ENCODE peak calls at places on chromosomes 16 and 17, in five cellular contexts. One of them, this sample, is unnamed.
A peak's percentile ranks its signal among the peaks of the same experiment; 100 is the strongest.

GRCh38 chr16:28212532-28212873 is 738 bp upstream of the XPO6 start:
- DNase-seq in adrenal gland: no peak
- DNase-seq in AG04450: no peak
- DNase-seq in MM.1S: no peak
- DNase-seq in caudate nucleus: no peak
- DNase-seq in this sample: no peak

GRCh38 chr17:4934173-4934979 is 2.3 kb downstream of the GP1BA start:
- DNase-seq in adrenal gland: no peak
- DNase-seq in AG04450: no peak
- DNase-seq in MM.1S: peak; percentile 69
- DNase-seq in caudate nucleus: no peak
- DNase-seq in this sample: no peak

GRCh38 chr16:17348826-17349225 is 121.9 kb downstream of the XYLT1 start:
- DNase-seq in adrenal gland: no peak
- DNase-seq in AG04450: no peak
- DNase-seq in MM.1S: no peak
- DNase-seq in caudate nucleus: no peak
- DNase-seq in this sample: no peak

GRCh38 chr16:55031481-55031880 is 100.8 kb downstream of the IRX5 start:
- DNase-seq in adrenal gland: no peak
- DNase-seq in AG04450: no peak
- DNase-seq in MM.1S: no peak
- DNase-seq in caudate nucleus: no peak
- DNase-seq in this sample: no peak

GRCh38 chr16:57485091-57485915 is 990 bp downstream of the DOK4 start:
- DNase-seq in adrenal gland: no peak
- DNase-seq in AG04450: no peak
- DNase-seq in MM.1S: no peak
- DNase-seq in caudate nucleus: no peak
- DNase-seq in this sample: no peak

GRCh38 chr17:82238562-82239201 is 9.8 kb downstream of the SLC16A3 start:
- DNase-seq in adrenal gland: peak; percentile 43
- DNase-seq in AG04450: no peak
- DNase-seq in MM.1S: no peak
- DNase-seq in caudate nucleus: peak; percentile 57
- DNase-seq in this sample: no peak

GRCh38 chr16:84913315-84913714 is 93.5 kb downstream of the CRISPLD2 start:
- DNase-seq in adrenal gland: peak; percentile 73
- DNase-seq in AG04450: no peak
- DNase-seq in MM.1S: no peak
- DNase-seq in caudate nucleus: no peak
- DNase-seq in this sample: peak; percentile 17

GRCh38 chr17:2867441-2868424 is 71.5 kb downstream of the RAP1GAP2 start:
- DNase-seq in adrenal gland: no peak
- DNase-seq in AG04450: peak; percentile 38
- DNase-seq in MM.1S: no peak
- DNase-seq in caudate nucleus: no peak
- DNase-seq in this sample: no peak

GRCh38 chr16:73268311-73268997 is 220.5 kb upstream of the ZFHX3 start:
- DNase-seq in adrenal gland: no peak
- DNase-seq in AG04450: no peak
- DNase-seq in MM.1S: no peak
- DNase-seq in caudate nucleus: no peak
- DNase-seq in this sample: no peak

GRCh38 chr17:73942668-73943415 is 260.6 kb upstream of the RPL38 start:
- DNase-seq in adrenal gland: no peak
- DNase-seq in AG04450: no peak
- DNase-seq in MM.1S: no peak
- DNase-seq in caudate nucleus: no peak
- DNase-seq in this sample: no peak

GRCh38 chr17:17693253-17693954 is 12.1 kb downstream of the RAI1 start:
- DNase-seq in adrenal gland: no peak
- DNase-seq in AG04450: no peak
- DNase-seq in MM.1S: no peak
- DNase-seq in caudate nucleus: peak; percentile 30
- DNase-seq in this sample: peak; percentile 69

GRCh38 chr16:75323928-75324327 is 72.5 kb upstream of the BCAR1 start:
- DNase-seq in adrenal gland: no peak
- DNase-seq in AG04450: no peak
- DNase-seq in MM.1S: no peak
- DNase-seq in caudate nucleus: no peak
- DNase-seq in this sample: no peak

GRCh38 chr16:29710227-29711219 is 31.5 kb downstream of the QPRT start:
- DNase-seq in adrenal gland: peak; percentile 40
- DNase-seq in AG04450: peak; percentile 48
- DNase-seq in MM.1S: peak; percentile 76
- DNase-seq in caudate nucleus: peak; percentile 25
- DNase-seq in this sample: peak; percentile 5

GRCh38 chr16:84986102-84986501 is 25.2 kb downstream of the ZDHHC7 start:
- DNase-seq in adrenal gland: no peak
- DNase-seq in AG04450: no peak
- DNase-seq in MM.1S: no peak
- DNase-seq in caudate nucleus: peak; percentile 37
- DNase-seq in this sample: no peak

GRCh38 chr17:78174332-78174869 is 6.0 kb downstream of the SYNGR2 start:
- DNase-seq in adrenal gland: peak; percentile 75
- DNase-seq in AG04450: no peak
- DNase-seq in MM.1S: peak; percentile 55
- DNase-seq in caudate nucleus: peak; percentile 72
- DNase-seq in this sample: peak; percentile 91

GRCh38 chr16:9852003-9852402 is 330.2 kb downstream of the GRIN2A start:
- DNase-seq in adrenal gland: no peak
- DNase-seq in AG04450: no peak
- DNase-seq in MM.1S: no peak
- DNase-seq in caudate nucleus: no peak
- DNase-seq in this sample: no peak

GRCh38 chr17:79978545-79978852 is 57.2 kb downstream of the TBC1D16 start:
- DNase-seq in adrenal gland: peak; percentile 69
- DNase-seq in AG04450: no peak
- DNase-seq in MM.1S: no peak
- DNase-seq in caudate nucleus: no peak
- DNase-seq in this sample: no peak

GRCh38 chr16:149024-149675 is 3.3 kb upstream of the HBZ start:
- DNase-seq in adrenal gland: no peak
- DNase-seq in AG04450: peak; percentile 11
- DNase-seq in MM.1S: no peak
- DNase-seq in caudate nucleus: no peak
- DNase-seq in this sample: no peak

GRCh38 chr16:85613609-85614337 is 651 bp downstream of the GSE1 start:
- DNase-seq in adrenal gland: peak; percentile 56
- DNase-seq in AG04450: no peak
- DNase-seq in MM.1S: no peak
- DNase-seq in caudate nucleus: no peak
- DNase-seq in this sample: no peak

GRCh38 chr16:31196324-31197088 is 6.1 kb downstream of the PYCARD start:
- DNase-seq in adrenal gland: no peak
- DNase-seq in AG04450: no peak
- DNase-seq in MM.1S: no peak
- DNase-seq in caudate nucleus: no peak
- DNase-seq in this sample: no peak

GRCh38 chr16:76653390-76654026 is 376.3 kb downstream of the CNTNAP4 start:
- DNase-seq in adrenal gland: peak; percentile 12
- DNase-seq in AG04450: peak; percentile 4
- DNase-seq in MM.1S: peak; percentile 48
- DNase-seq in caudate nucleus: peak; percentile 8
- DNase-seq in this sample: peak; percentile 16

GRCh38 chr16:54504372-54504771 is 217.8 kb upstream of the IRX3 start:
- DNase-seq in adrenal gland: peak; percentile 32
- DNase-seq in AG04450: no peak
- DNase-seq in MM.1S: no peak
- DNase-seq in caudate nucleus: no peak
- DNase-seq in this sample: no peak

GRCh38 chr17:77375917-77376651 is 235.3 kb downstream of the SEC14L1 start:
- DNase-seq in adrenal gland: peak; percentile 56
- DNase-seq in AG04450: peak; percentile 65
- DNase-seq in MM.1S: no peak
- DNase-seq in caudate nucleus: no peak
- DNase-seq in this sample: no peak

GRCh38 chr16:48353565-48354163 is 31.5 kb downstream of the SIAH1 start:
- DNase-seq in adrenal gland: peak; percentile 65
- DNase-seq in AG04450: peak; percentile 37
- DNase-seq in MM.1S: peak; percentile 70
- DNase-seq in caudate nucleus: no peak
- DNase-seq in this sample: peak; percentile 58

GRCh38 chr16:79146-80054 is 1.4 kb downstream of the MPG start:
- DNase-seq in adrenal gland: no peak
- DNase-seq in AG04450: no peak
- DNase-seq in MM.1S: no peak
- DNase-seq in caudate nucleus: no peak
- DNase-seq in this sample: no peak

GRCh38 chr17:72749119-72749572 is 343.3 kb downstream of the SLC39A11 start:
- DNase-seq in adrenal gland: no peak
- DNase-seq in AG04450: no peak
- DNase-seq in MM.1S: no peak
- DNase-seq in caudate nucleus: no peak
- DNase-seq in this sample: no peak

GRCh38 chr16:3123986-3124886 is 10.6 kb upstream of the ZNF213 start:
- DNase-seq in adrenal gland: peak; percentile 98
- DNase-seq in AG04450: peak; percentile 74
- DNase-seq in MM.1S: peak; percentile 94
- DNase-seq in caudate nucleus: peak; percentile 96
- DNase-seq in this sample: peak; percentile 94

GRCh38 chr17:43546317-43547188 is at the start of gene ETV4:
- DNase-seq in adrenal gland: peak; percentile 95
- DNase-seq in AG04450: peak; percentile 78
- DNase-seq in MM.1S: peak; percentile 91
- DNase-seq in caudate nucleus: peak; percentile 90
- DNase-seq in this sample: peak; percentile 53

DNA sequence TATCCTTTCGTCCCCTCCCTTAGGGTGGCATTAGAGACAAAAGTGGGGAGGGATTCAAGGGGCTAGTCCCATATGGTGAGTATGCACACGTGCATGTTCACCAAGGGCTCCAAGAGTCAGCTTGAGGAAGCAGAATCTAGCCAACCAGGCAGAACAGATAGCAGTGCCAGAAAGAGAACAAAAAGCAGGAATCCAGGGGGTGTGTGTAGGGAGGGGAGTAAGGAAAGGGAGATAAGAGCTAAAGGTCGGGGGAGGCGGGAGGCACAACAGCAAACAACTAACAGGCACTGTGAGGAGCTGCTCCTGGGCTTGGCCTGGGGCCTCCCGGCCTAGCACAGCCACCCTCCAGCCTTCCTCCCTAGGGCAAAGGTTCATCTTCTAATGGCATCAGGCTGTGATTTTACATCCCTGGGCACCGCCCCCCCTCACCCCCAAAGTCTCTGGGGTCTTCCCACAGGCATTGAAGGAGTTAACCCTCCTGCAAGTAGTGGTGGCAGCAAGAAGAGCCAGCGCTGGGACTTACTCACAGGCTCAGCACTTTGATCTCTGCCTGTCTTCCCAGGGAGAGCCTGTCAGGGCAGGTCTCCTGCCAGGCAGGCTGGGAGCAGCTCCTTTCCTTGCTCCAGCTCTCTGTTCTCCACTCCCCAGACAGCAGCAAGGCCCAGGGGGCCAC is 12.4 kb upstream of the SUPT4H1 start:
- DNase-seq in adrenal gland: peak; percentile 64
- DNase-seq in AG04450: no peak
- DNase-seq in MM.1S: no peak
- DNase-seq in caudate nucleus: no peak
- DNase-seq in this sample: no peak
- H3K27ac ChIP-seq in adrenal gland: peak overlapping the region; percentile 64
- H3K27ac ChIP-seq in AG04450: no peak overlapping the region
- H3K27ac ChIP-seq in MM.1S: no peak overlapping the region
- H3K27ac ChIP-seq in caudate nucleus: no peak overlapping the region
- H3K27ac ChIP-seq in this sample: no peak overlapping the region

DNA sequence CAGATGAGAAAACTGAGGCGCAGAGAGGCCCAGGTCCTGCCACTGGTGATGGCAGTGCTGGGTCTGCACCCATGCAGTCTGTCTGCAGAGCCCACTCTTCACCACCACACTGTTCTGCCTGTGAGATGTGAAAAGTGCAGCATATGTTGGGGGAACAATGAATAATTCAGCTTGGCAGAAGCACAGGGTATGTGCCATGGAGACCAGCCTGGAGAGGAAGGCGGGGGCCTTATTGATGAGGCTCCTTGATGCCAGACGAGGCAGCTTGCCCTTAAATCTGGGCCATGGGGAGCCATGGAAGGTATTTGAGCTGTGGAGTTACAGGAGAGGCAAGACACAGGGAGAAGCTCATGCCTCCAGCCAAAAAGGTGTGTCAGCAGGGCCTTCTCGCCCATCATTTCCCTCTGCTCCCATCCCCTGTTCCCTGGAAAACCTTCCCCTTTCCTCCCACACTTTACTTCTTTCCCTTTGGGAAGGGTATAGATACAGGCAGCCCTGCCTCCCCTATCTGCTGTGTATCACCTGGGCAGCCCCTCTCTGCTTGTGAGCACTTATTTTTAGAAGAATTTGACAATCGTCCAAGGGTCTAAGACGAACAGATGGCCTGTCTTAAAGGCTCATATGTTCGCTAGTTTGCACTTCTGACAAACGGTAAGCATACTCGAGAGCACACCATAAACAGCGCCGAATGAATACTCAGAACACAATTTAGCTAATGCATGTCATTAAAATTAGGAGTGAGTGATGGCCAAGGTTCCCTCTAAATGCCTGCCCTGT is 124.8 kb downstream of the C16orf78 start:
- DNase-seq in adrenal gland: no peak
- DNase-seq in AG04450: no peak
- DNase-seq in MM.1S: no peak
- DNase-seq in caudate nucleus: no peak
- DNase-seq in this sample: no peak
- H3K27ac ChIP-seq in adrenal gland: no peak overlapping the region
- H3K27ac ChIP-seq in AG04450: no peak overlapping the region
- H3K27ac ChIP-seq in MM.1S: no peak overlapping the region
- H3K27ac ChIP-seq in caudate nucleus: no peak overlapping the region
- H3K27ac ChIP-seq in this sample: no peak overlapping the region

GRCh38 chr17:75685508-75685907 is 18.4 kb downstream of the SAP30BP start:
- DNase-seq in adrenal gland: no peak
- DNase-seq in AG04450: no peak
- DNase-seq in MM.1S: no peak
- DNase-seq in caudate nucleus: no peak
- DNase-seq in this sample: no peak
- H3K27ac ChIP-seq in adrenal gland: no peak overlapping the region
- H3K27ac ChIP-seq in AG04450: no peak overlapping the region
- H3K27ac ChIP-seq in MM.1S: no peak overlapping the region
- H3K27ac ChIP-seq in caudate nucleus: peak overlapping the region; percentile 33
- H3K27ac ChIP-seq in this sample: peak overlapping the region; percentile 49

DNA sequence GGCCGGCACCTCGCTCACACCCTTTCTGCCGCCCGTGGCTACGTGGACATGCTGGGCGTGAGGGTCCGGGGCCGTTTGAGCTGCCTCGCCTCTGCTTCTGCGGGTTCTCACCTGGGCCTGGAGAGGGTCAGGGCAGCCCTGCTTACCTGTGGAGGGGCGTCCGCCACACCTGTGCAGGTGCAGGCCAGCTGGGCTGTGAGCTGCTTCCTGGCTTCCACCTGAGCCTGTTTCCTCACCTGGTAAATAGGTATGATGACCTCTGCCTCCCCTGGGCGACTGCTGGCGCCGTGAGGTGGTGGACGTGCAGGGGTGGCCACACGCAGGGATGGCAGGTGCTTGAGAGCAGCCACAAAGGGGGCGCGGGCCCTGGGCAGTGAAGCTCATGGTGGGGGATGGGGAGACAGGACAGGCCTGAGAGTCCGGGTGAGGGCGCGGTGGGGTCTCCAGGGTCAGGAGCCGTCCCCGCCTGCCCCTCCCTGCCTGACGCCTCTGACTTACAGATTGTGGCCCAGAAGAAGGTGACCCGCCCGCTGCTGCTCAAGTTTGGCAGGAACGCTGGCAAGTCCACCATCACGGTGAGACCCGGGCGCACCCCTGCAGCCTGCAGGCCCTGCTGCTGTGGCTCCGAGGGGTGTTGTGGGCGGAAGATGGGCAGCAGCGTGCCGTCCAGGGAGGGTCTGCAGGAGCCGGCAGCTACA is 7.8 kb downstream of the CPNE7 start:
- DNase-seq in adrenal gland: no peak
- DNase-seq in AG04450: no peak
- DNase-seq in MM.1S: no peak
- DNase-seq in caudate nucleus: no peak
- DNase-seq in this sample: no peak
- H3K27ac ChIP-seq in adrenal gland: no peak overlapping the region
- H3K27ac ChIP-seq in AG04450: no peak overlapping the region
- H3K27ac ChIP-seq in MM.1S: no peak overlapping the region
- H3K27ac ChIP-seq in caudate nucleus: no peak overlapping the region
- H3K27ac ChIP-seq in this sample: no peak overlapping the region

This sample was measured in substantia nigra.